ENCODE peak calls at places on chromosomes 7 and 10, in ten cellular contexts. W is AG09309, Y is fibroblast of mammary gland, C is esophagus squamous epithelium, I is lung, S is MM.1S, H is GM12865, G is thyroid gland, X is coronary artery, U is retinal pigment epithelial cell. F is an unnamed sample.

GRCh38 chr10:125141860-125142484 is 18.4 kb downstream of the CTBP2 start:
- DNase-seq in W (no peak), I (no peak), U (no peak), H (no peak), S (no peak), Y (no peak), C (no peak), G (no peak), X (no peak), F (no peak)

GRCh38 chr7:45968312-45968711 is 47.2 kb upstream of the IGFBP3 start:
- DNase-seq in H (no peak), X (no peak), Y (no peak), C (no peak), W (no peak), I (no peak), G (no peak), S (no peak), U (no peak), F (no peak)

GRCh38 chr10:13414855-13415254 is 66.8 kb upstream of the SEPHS1 start:
- DNase-seq in H (peak; percentile 10), S (no peak), C (no peak), Y (peak; percentile 37), G (no peak), X (no peak), W (no peak), U (no peak), I (no peak), F (no peak)

GRCh38 chr7:102834999-102835398 is 77.8 kb upstream of the LRRC17 start:
- DNase-seq in G (no peak), S (peak; percentile 16), H (peak; percentile 70), U (no peak), X (no peak), C (no peak), Y (peak; percentile 94), I (no peak), W (no peak), F (peak; percentile 30)

GRCh38 chr10:100826983-100827818 is 81.8 kb downstream of the PAX2 start:
- DNase-seq in U (no peak), C (no peak), W (no peak), H (no peak), I (peak; percentile 28), G (peak; percentile 34), X (no peak), Y (no peak), S (no peak), F (no peak)

GRCh38 chr10:88245974-88246511 is 337.1 kb downstream of the RNLS start:
- DNase-seq in S (no peak), Y (peak; percentile 76), X (no peak), U (no peak), H (no peak), G (no peak), I (no peak), W (peak; percentile 43), C (no peak), F (no peak)

GRCh38 chr10:30775779-30776591 is 146.4 kb upstream of the LYZL2 start:
- DNase-seq in S (no peak), Y (peak; percentile 89), H (no peak), G (no peak), C (no peak), W (no peak), I (no peak), X (no peak), U (no peak), F (no peak)

GRCh38 chr7:28354601-28355062 is 57.7 kb upstream of the CREB5 start:
- DNase-seq in X (no peak), S (no peak), I (no peak), Y (peak; percentile 100), W (peak; percentile 88), C (no peak), U (peak; percentile 99), H (no peak), G (no peak), F (no peak)

GRCh38 chr7:150909192-150909591 is 56.9 kb downstream of the AOC1 start:
- DNase-seq in X (no peak), W (no peak), Y (no peak), C (no peak), G (no peak), I (no peak), U (no peak), H (peak; percentile 27), S (no peak), F (no peak)

GRCh38 chr10:86068532-86069337 is 297.9 kb downstream of the GRID1 start:
- DNase-seq in H (no peak), U (no peak), C (no peak), I (no peak), S (no peak), X (peak; percentile 55), G (no peak), W (no peak), Y (no peak), F (no peak)

GRCh38 chr10:52258791-52259427 is 55.2 kb upstream of the DKK1 start:
- DNase-seq in U (no peak), X (no peak), S (peak; percentile 30), H (no peak), W (no peak), Y (no peak), C (no peak), G (no peak), I (no peak), F (no peak)

GRCh38 chr7:39605087-39605486 is 18.3 kb upstream of the RALA start:
- DNase-seq in W (no peak), H (no peak), Y (peak; percentile 75), X (no peak), S (no peak), C (no peak), G (no peak), I (no peak), U (no peak), F (no peak)

GRCh38 chr7:34036069-34036920 is 131.0 kb downstream of the BMPER start:
- DNase-seq in C (no peak), X (no peak), Y (peak; percentile 31), U (no peak), W (no peak), G (no peak), I (no peak), H (no peak), S (no peak), F (no peak)

GRCh38 chr10:42943025-42943818 is 133.6 kb upstream of the RET start:
- DNase-seq in U (no peak), Y (no peak), X (peak; percentile 40), C (no peak), S (no peak), G (no peak), I (no peak), H (no peak), W (no peak), F (no peak)

GRCh38 chr10:109852718-109853037 is 70.6 kb downstream of the XPNPEP1 start:
- DNase-seq in X (no peak), U (no peak), H (no peak), Y (no peak), C (no peak), I (no peak), S (no peak), W (no peak), G (no peak), F (no peak)
- TF ChIP-seq CTCF in X (no peak), U (no peak), H (no peak), Y (no peak), C (no peak), I (no peak), S (peak; percentile 2), W (no peak), G (no peak), F (no peak)

DNA sequence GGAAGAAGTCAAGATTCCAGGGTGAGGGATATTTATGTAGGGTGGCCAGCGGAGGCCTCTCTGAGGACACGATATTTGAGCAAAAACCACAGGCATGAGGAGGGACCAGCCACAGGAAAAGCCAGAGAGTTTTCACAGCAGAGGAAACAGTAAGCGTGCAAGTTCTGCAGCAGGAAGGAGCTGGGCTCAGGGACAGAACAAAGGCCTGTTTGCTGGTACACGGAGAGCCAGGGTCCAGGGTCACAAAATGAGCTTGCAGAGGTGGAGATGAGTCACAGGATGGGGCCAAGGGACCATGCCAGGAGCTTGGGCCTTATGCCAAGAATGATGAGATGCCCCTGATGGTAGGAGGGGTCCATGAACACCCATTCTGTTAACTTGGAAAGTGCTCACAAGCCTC is 283.5 kb downstream of the PLXNA4 start:
- DNase-seq in Y (no peak), G (no peak), U (no peak), W (no peak), X (peak; percentile 19), I (no peak), C (no peak), H (no peak), S (no peak), F (no peak)
- TF ChIP-seq CTCF in Y (no peak), G (no peak), U (no peak), W (no peak), X (no peak), I (no peak), C (no peak), H (no peak), S (no peak), F (no peak)

GRCh38 chr10:130715686-130716670 is 579.8 kb downstream of the GLRX3 start:
- DNase-seq in X (no peak), U (no peak), S (no peak), I (no peak), G (no peak), C (no peak), W (no peak), H (no peak), Y (no peak), F (no peak)

GRCh38 chr10:130714700-130715467 is 578.7 kb downstream of the GLRX3 start:
- DNase-seq in C (no peak), G (no peak), S (no peak), H (no peak), I (no peak), X (no peak), W (no peak), Y (no peak), U (no peak), F (no peak)

GRCh38 chr10:130720235-130720634 is 584.0 kb downstream of the GLRX3 start:
- DNase-seq in G (no peak), Y (no peak), U (no peak), S (no peak), I (no peak), W (no peak), C (no peak), H (no peak), X (no peak), F (no peak)

GRCh38 chr10:130719447-130719752 is 583.2 kb downstream of the GLRX3 start:
- DNase-seq in W (no peak), X (no peak), H (no peak), S (no peak), G (no peak), I (no peak), C (no peak), U (no peak), Y (no peak), F (no peak)

GRCh38 chr10:130717088-130717487 is 580.9 kb downstream of the GLRX3 start:
- DNase-seq in U (no peak), Y (no peak), X (no peak), W (no peak), S (no peak), H (no peak), I (no peak), G (no peak), C (no peak), F (no peak)
- TF ChIP-seq CTCF in U (no peak), Y (no peak), X (no peak), W (no peak), S (no peak), H (no peak), I (no peak), G (no peak), C (no peak), F (no peak)

DNA sequence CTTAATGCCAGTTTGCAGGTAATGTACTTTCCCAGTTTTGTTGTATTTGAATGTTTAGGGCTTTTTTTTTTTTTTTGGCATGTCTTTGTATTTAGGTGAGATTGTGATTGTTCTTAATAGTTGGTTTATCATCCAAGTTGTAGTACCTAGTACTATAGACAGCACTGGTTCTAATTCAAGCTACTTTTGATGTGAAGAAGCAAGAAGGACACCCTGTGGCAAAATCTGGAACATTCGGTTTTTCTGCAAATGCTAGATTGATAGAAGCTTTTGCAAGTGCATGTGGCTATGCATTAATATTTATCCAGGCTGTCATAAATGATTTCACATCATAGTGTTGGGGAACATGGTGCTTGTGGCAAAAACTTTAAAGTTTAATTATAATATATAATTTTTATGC is 248.9 kb downstream of the FOXP2 start:
- DNase-seq in U (no peak), S (peak; percentile 43), C (no peak), G (peak; percentile 6), H (peak; percentile 64), I (no peak), Y (peak; percentile 43), W (peak; percentile 4), X (no peak), F (peak; percentile 5)
- TF ChIP-seq CTCF in U (peak; percentile 52), S (peak; percentile 34), C (peak; percentile 37), G (peak; percentile 38), H (no peak), I (no peak), Y (peak; percentile 41), W (peak; percentile 44), X (no peak), F (peak; percentile 42)